ENCODE peak calls at places on chromosomes 11 and 22, in six cellular contexts. One of them, this sample, is unnamed.

GRCh38 chr11:65506770-65507485 is 8.1 kb downstream of the MALAT1 start:
- DNase-seq in HCEC 1CT: peak
- DNase-seq in GM23248: peak
- DNase-seq in NCI-H460: no peak
- DNase-seq in brain microvascular endothelial cell: peak
- DNase-seq in activated T-cell treated with anti-CD3 and anti-CD28 coated beads, Interleukin-2, amount 50 U/mL, for 48 hours: peak
- DNase-seq in this sample: peak

GRCh38 chr22:43723816-43724215 is 88.3 kb downstream of the EFCAB6 start:
- DNase-seq in HCEC 1CT: no peak
- DNase-seq in GM23248: peak
- DNase-seq in NCI-H460: no peak
- DNase-seq in brain microvascular endothelial cell: no peak
- DNase-seq in activated T-cell treated with anti-CD3 and anti-CD28 coated beads, Interleukin-2, amount 50 U/mL, for 48 hours: no peak
- DNase-seq in this sample: no peak

GRCh38 chr11:46674463-46675287 is 25.7 kb downstream of the ARHGAP1 start:
- DNase-seq in HCEC 1CT: no peak
- DNase-seq in GM23248: no peak
- DNase-seq in NCI-H460: no peak
- DNase-seq in brain microvascular endothelial cell: no peak
- DNase-seq in activated T-cell treated with anti-CD3 and anti-CD28 coated beads, Interleukin-2, amount 50 U/mL, for 48 hours: no peak
- DNase-seq in this sample: no peak

GRCh38 chr22:45246060-45246985 is 5.6 kb upstream of the KIAA0930 start:
- DNase-seq in HCEC 1CT: peak
- DNase-seq in GM23248: peak
- DNase-seq in NCI-H460: peak
- DNase-seq in brain microvascular endothelial cell: peak
- DNase-seq in activated T-cell treated with anti-CD3 and anti-CD28 coated beads, Interleukin-2, amount 50 U/mL, for 48 hours: no peak
- DNase-seq in this sample: peak

GRCh38 chr22:29617922-29618629 is 14.6 kb downstream of the NF2 start:
- DNase-seq in HCEC 1CT: peak
- DNase-seq in GM23248: peak
- DNase-seq in NCI-H460: no peak
- DNase-seq in brain microvascular endothelial cell: no peak
- DNase-seq in activated T-cell treated with anti-CD3 and anti-CD28 coated beads, Interleukin-2, amount 50 U/mL, for 48 hours: no peak
- DNase-seq in this sample: no peak

GRCh38 chr22:46386312-46386711 is 50.8 kb downstream of the TRMU start:
- DNase-seq in HCEC 1CT: no peak
- DNase-seq in GM23248: no peak
- DNase-seq in NCI-H460: no peak
- DNase-seq in brain microvascular endothelial cell: no peak
- DNase-seq in activated T-cell treated with anti-CD3 and anti-CD28 coated beads, Interleukin-2, amount 50 U/mL, for 48 hours: no peak
- DNase-seq in this sample: no peak

GRCh38 chr11:126630488-126630887 is 275.0 kb downstream of the ST3GAL4 start:
- DNase-seq in HCEC 1CT: no peak
- DNase-seq in GM23248: no peak
- DNase-seq in NCI-H460: no peak
- DNase-seq in brain microvascular endothelial cell: no peak
- DNase-seq in activated T-cell treated with anti-CD3 and anti-CD28 coated beads, Interleukin-2, amount 50 U/mL, for 48 hours: no peak
- DNase-seq in this sample: no peak

GRCh38 chr11:57555393-57555792 is 12.1 kb downstream of the UBE2L6 start:
- DNase-seq in HCEC 1CT: no peak
- DNase-seq in GM23248: no peak
- DNase-seq in NCI-H460: no peak
- DNase-seq in brain microvascular endothelial cell: no peak
- DNase-seq in activated T-cell treated with anti-CD3 and anti-CD28 coated beads, Interleukin-2, amount 50 U/mL, for 48 hours: no peak
- DNase-seq in this sample: no peak

GRCh38 chr22:30183271-30183670 is 63.3 kb downstream of the LIF start:
- DNase-seq in HCEC 1CT: no peak
- DNase-seq in GM23248: no peak
- DNase-seq in NCI-H460: no peak
- DNase-seq in brain microvascular endothelial cell: no peak
- DNase-seq in activated T-cell treated with anti-CD3 and anti-CD28 coated beads, Interleukin-2, amount 50 U/mL, for 48 hours: no peak
- DNase-seq in this sample: no peak

GRCh38 chr11:8040921-8041285 is 40.1 kb upstream of the TUB start:
- DNase-seq in HCEC 1CT: no peak
- DNase-seq in GM23248: no peak
- DNase-seq in NCI-H460: no peak
- DNase-seq in brain microvascular endothelial cell: no peak
- DNase-seq in activated T-cell treated with anti-CD3 and anti-CD28 coated beads, Interleukin-2, amount 50 U/mL, for 48 hours: no peak
- DNase-seq in this sample: no peak

GRCh38 chr11:120339394-120339890 is 3.2 kb downstream of the ARHGEF12 start:
- DNase-seq in HCEC 1CT: peak
- DNase-seq in GM23248: peak
- DNase-seq in NCI-H460: no peak
- DNase-seq in brain microvascular endothelial cell: no peak
- DNase-seq in activated T-cell treated with anti-CD3 and anti-CD28 coated beads, Interleukin-2, amount 50 U/mL, for 48 hours: peak
- DNase-seq in this sample: peak

GRCh38 chr22:23509571-23510302 is 70.4 kb downstream of the IGLL1 start:
- DNase-seq in HCEC 1CT: no peak
- DNase-seq in GM23248: peak
- DNase-seq in NCI-H460: no peak
- DNase-seq in brain microvascular endothelial cell: peak
- DNase-seq in activated T-cell treated with anti-CD3 and anti-CD28 coated beads, Interleukin-2, amount 50 U/mL, for 48 hours: no peak
- DNase-seq in this sample: no peak

GRCh38 chr11:14310696-14311095 is 48.3 kb downstream of the RRAS2 start:
- DNase-seq in HCEC 1CT: no peak
- DNase-seq in GM23248: peak
- DNase-seq in NCI-H460: no peak
- DNase-seq in brain microvascular endothelial cell: no peak
- DNase-seq in activated T-cell treated with anti-CD3 and anti-CD28 coated beads, Interleukin-2, amount 50 U/mL, for 48 hours: no peak
- DNase-seq in this sample: no peak

GRCh38 chr11:8766993-8767374 is 84.4 kb downstream of the RPL27A start:
- DNase-seq in HCEC 1CT: no peak
- DNase-seq in GM23248: no peak
- DNase-seq in NCI-H460: no peak
- DNase-seq in brain microvascular endothelial cell: no peak
- DNase-seq in activated T-cell treated with anti-CD3 and anti-CD28 coated beads, Interleukin-2, amount 50 U/mL, for 48 hours: no peak
- DNase-seq in this sample: no peak

GRCh38 chr11:17801166-17801565 is 66.6 kb downstream of the KCNC1 start:
- DNase-seq in HCEC 1CT: no peak
- DNase-seq in GM23248: no peak
- DNase-seq in NCI-H460: no peak
- DNase-seq in brain microvascular endothelial cell: no peak
- DNase-seq in activated T-cell treated with anti-CD3 and anti-CD28 coated beads, Interleukin-2, amount 50 U/mL, for 48 hours: no peak
- DNase-seq in this sample: no peak

GRCh38 chr11:101299210-101299609 is 169.6 kb upstream of the PGR start:
- DNase-seq in HCEC 1CT: no peak
- DNase-seq in GM23248: no peak
- DNase-seq in NCI-H460: no peak
- DNase-seq in brain microvascular endothelial cell: no peak
- DNase-seq in activated T-cell treated with anti-CD3 and anti-CD28 coated beads, Interleukin-2, amount 50 U/mL, for 48 hours: no peak
- DNase-seq in this sample: no peak

GRCh38 chr11:68941324-68942089 is 37.8 kb downstream of the IGHMBP2 start:
- DNase-seq in HCEC 1CT: no peak
- DNase-seq in GM23248: no peak
- DNase-seq in NCI-H460: no peak
- DNase-seq in brain microvascular endothelial cell: no peak
- DNase-seq in activated T-cell treated with anti-CD3 and anti-CD28 coated beads, Interleukin-2, amount 50 U/mL, for 48 hours: no peak
- DNase-seq in this sample: no peak

GRCh38 chr11:126462422-126462821 is 106.9 kb downstream of the ST3GAL4 start:
- DNase-seq in HCEC 1CT: no peak
- DNase-seq in GM23248: no peak
- DNase-seq in NCI-H460: no peak
- DNase-seq in brain microvascular endothelial cell: no peak
- DNase-seq in activated T-cell treated with anti-CD3 and anti-CD28 coated beads, Interleukin-2, amount 50 U/mL, for 48 hours: no peak
- DNase-seq in this sample: no peak

GRCh38 chr22:23537421-23537820 is 42.7 kb downstream of the IGLL1 start:
- DNase-seq in HCEC 1CT: no peak
- DNase-seq in GM23248: no peak
- DNase-seq in NCI-H460: no peak
- DNase-seq in brain microvascular endothelial cell: no peak
- DNase-seq in activated T-cell treated with anti-CD3 and anti-CD28 coated beads, Interleukin-2, amount 50 U/mL, for 48 hours: no peak
- DNase-seq in this sample: no peak

GRCh38 chr11:72813740-72814138 is 472 bp upstream of the ATG16L2 start:
- DNase-seq in HCEC 1CT: peak
- DNase-seq in GM23248: peak
- DNase-seq in NCI-H460: peak
- DNase-seq in brain microvascular endothelial cell: peak
- DNase-seq in activated T-cell treated with anti-CD3 and anti-CD28 coated beads, Interleukin-2, amount 50 U/mL, for 48 hours: no peak
- DNase-seq in this sample: peak

GRCh38 chr11:41308286-41308685 is 151.2 kb downstream of the LRRC4C start:
- DNase-seq in HCEC 1CT: no peak
- DNase-seq in GM23248: no peak
- DNase-seq in NCI-H460: no peak
- DNase-seq in brain microvascular endothelial cell: no peak
- DNase-seq in activated T-cell treated with anti-CD3 and anti-CD28 coated beads, Interleukin-2, amount 50 U/mL, for 48 hours: no peak
- DNase-seq in this sample: no peak

This sample was measured in RKO.